ENCODE peak calls at places on chromosomes 5 and 9, in seven cellular contexts. N, B, E, V, W, L and X are unnamed samples.

GRCh38 chr5:160382361-160382760 is 11.9 kb upstream of the C1QTNF2 start:
- DNase-seq in N (no peak), B (no peak), E (no peak), V (no peak), W (no peak), L (no peak), X (no peak)

GRCh38 chr9:125361837-125362531 is 100.4 kb downstream of the GAPVD1 start:
- DNase-seq in N (peak), B (no peak), E (no peak), V (peak), W (no peak), L (no peak), X (no peak)

GRCh38 chr5:159106569-159107282 is 7.0 kb upstream of the EBF1 start:
- DNase-seq in N (peak), B (peak), E (peak), V (peak), W (peak), L (peak), X (no peak)

GRCh38 chr9:27943544-27943943 is 370.3 kb upstream of the C9orf72 start:
- DNase-seq in N (no peak), B (no peak), E (no peak), V (no peak), W (no peak), L (no peak), X (no peak)

GRCh38 chr9:16341176-16341575 is 529.3 kb downstream of the BNC2 start:
- DNase-seq in N (no peak), B (peak), E (no peak), V (peak), W (no peak), L (no peak), X (no peak)

GRCh38 chr9:77846957-77847574 is 184.5 kb downstream of the GNAQ start:
- DNase-seq in N (no peak), B (no peak), E (no peak), V (peak), W (no peak), L (no peak), X (no peak)

GRCh38 chr9:121297414-121297813 is 29.5 kb downstream of the GSN start:
- DNase-seq in N (no peak), B (no peak), E (no peak), V (no peak), W (no peak), L (no peak), X (no peak)

GRCh38 chr5:59620535-59621212 is 272.9 kb downstream of the PDE4D start:
- DNase-seq in N (no peak), B (no peak), E (no peak), V (peak), W (no peak), L (no peak), X (no peak)

GRCh38 chr9:96612105-96612965 is 7.3 kb downstream of the CDC14B start:
- DNase-seq in N (no peak), B (peak), E (peak), V (peak), W (no peak), L (no peak), X (peak)

GRCh38 chr5:33491941-33492340 is 51.2 kb downstream of the TARS1 start:
- DNase-seq in N (no peak), B (no peak), E (no peak), V (no peak), W (no peak), L (no peak), X (no peak)

GRCh38 chr5:138439537-138440225 is 824 bp downstream of the REEP2 start:
- DNase-seq in N (no peak), B (no peak), E (no peak), V (no peak), W (no peak), L (no peak), X (no peak)
- H3K4me3 ChIP-seq in N (peak), B (peak), E (peak), V (peak), W (peak), L (no peak), X (no peak)

GRCh38 chr9:70133253-70134208 is 89.9 kb downstream of the MAMDC2 start:
- DNase-seq in N (no peak), B (peak), E (no peak), V (no peak), W (no peak), L (no peak), X (no peak)

GRCh38 chr9:70136632-70137031 is 93.0 kb downstream of the MAMDC2 start:
- DNase-seq in N (no peak), B (peak), E (no peak), V (peak), W (no peak), L (no peak), X (no peak)

GRCh38 chr9:70137577-70137976 is 93.9 kb downstream of the MAMDC2 start:
- DNase-seq in N (no peak), B (no peak), E (no peak), V (no peak), W (no peak), L (no peak), X (no peak)

GRCh38 chr9:70134360-70134759 is 90.7 kb downstream of the MAMDC2 start:
- DNase-seq in N (no peak), B (no peak), E (no peak), V (no peak), W (no peak), L (no peak), X (no peak)

DNA sequence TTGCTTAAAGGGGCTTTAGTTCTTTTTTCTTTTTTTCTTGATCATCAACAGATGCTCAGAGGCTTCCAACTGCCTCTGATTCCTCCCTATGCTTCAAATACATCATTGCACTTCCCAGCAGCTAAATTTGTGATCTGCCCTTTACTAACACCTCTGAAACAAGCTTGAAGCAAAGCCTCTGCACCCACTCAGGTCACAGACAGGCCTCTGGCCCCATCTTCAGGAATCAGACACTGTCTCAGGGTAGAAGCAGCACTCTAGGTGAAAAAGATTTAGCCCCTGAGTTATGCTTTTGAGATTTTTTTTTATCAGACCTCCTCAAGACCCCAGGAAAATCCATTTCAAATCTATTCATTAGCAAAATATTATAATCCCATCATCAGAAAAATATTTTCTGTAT is 91.5 kb downstream of the MAMDC2 start:
- DNase-seq in N (no peak), B (no peak), E (no peak), V (no peak), W (no peak), L (no peak), X (no peak)
- TF ChIP-seq CTCF in N (no peak), B (peak), E (no peak), V (no peak), W (no peak), L (no peak), X (no peak)

GRCh38 chr9:111903996-111904395 is 7.4 kb downstream of the UGCG start:
- DNase-seq in N (no peak), B (no peak), E (no peak), V (no peak), W (no peak), L (no peak), X (no peak)

GRCh38 chr9:111900081-111900805 is 3.6 kb downstream of the UGCG start:
- DNase-seq in N (no peak), B (no peak), E (no peak), V (peak), W (no peak), L (no peak), X (no peak)

GRCh38 chr9:111898331-111899096 is 1.9 kb downstream of the UGCG start:
- DNase-seq in N (no peak), B (no peak), E (no peak), V (peak), W (no peak), L (no peak), X (no peak)

GRCh38 chr9:111902396-111903147 is 6.0 kb downstream of the UGCG start:
- DNase-seq in N (no peak), B (no peak), E (no peak), V (peak), W (no peak), L (no peak), X (no peak)

DNA sequence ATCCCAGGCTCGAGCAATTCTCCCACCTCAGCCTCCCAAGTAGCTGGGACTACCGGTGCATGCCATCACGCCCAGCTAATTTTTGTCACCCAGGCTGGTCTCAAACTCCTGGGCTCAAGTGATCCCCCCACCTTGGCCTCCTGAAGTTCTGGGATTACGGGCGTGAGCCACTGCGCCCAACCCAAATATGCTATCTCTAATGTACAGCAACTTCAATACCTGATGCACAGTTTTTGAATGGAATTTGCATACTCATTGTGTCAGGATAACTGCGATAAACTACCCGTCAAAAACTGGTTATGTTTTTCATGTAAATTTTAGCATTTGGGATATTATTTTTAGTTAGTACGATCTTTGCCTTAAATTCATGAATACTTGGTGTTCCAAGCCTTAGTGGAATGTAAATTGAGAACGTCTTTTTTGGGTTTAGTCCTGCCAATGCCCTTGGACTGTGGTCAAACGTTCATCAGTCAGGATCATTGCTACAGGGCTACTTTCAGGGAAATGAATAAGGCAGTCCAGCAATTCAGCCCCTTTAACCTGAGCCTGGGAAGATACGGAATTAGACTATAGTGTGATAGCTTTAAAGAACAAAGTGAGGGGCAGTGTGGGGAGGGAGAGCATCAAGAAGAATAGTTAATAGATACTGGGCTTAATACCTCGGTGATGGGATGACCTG is 4.5 kb downstream of the UGCG start:
- DNase-seq in N (no peak), B (no peak), E (no peak), V (no peak), W (no peak), L (no peak), X (no peak)
- H3K4me3 ChIP-seq in N (no peak), B (peak), E (peak), V (peak), W (no peak), L (no peak), X (no peak)

GRCh38 chr9:93456022-93456421 is 2.6 kb upstream of the FAM120AOS start:
- DNase-seq in N (no peak), B (no peak), E (no peak), V (no peak), W (no peak), L (no peak), X (no peak)

GRCh38 chr9:93453047-93453914 is at the start of gene FAM120AOS:
- DNase-seq in N (peak), B (peak), E (peak), V (peak), W (peak), L (peak), X (peak)

GRCh38 chr9:93450817-93451761 is at the start of gene FAM120A:
- DNase-seq in N (peak), B (peak), E (peak), V (peak), W (peak), L (peak), X (no peak)

GRCh38 chr9:93452710-93453046 is 703 bp downstream of the FAM120AOS start:
- DNase-seq in N (no peak), B (peak), E (no peak), V (no peak), W (peak), L (peak), X (no peak)

GRCh38 chr9:93451762-93452709 is 551 bp downstream of the FAM120A start:
- DNase-seq in N (no peak), B (peak), E (peak), V (peak), W (peak), L (peak), X (no peak)
- TF ChIP-seq CTCF in N (no peak), B (no peak), E (no peak), V (no peak), W (peak), L (no peak), X (peak)

GRCh38 chr5:142825378-142826089 is 55.4 kb downstream of the ARHGAP26 start:
- DNase-seq in N (no peak), B (no peak), E (no peak), V (no peak), W (no peak), L (no peak), X (no peak)
- H3K4me3 ChIP-seq in N (peak), B (no peak), E (no peak), V (no peak), W (no peak), L (no peak), X (no peak)

GRCh38 chr9:98549401-98549800 is 159.3 kb downstream of the GABBR2 start:
- DNase-seq in N (no peak), B (no peak), E (no peak), V (no peak), W (no peak), L (no peak), X (no peak)

GRCh38 chr9:98552306-98552705 is 156.4 kb downstream of the GABBR2 start:
- DNase-seq in N (no peak), B (no peak), E (no peak), V (no peak), W (no peak), L (no peak), X (no peak)

GRCh38 chr9:98551511-98552286 is 157.0 kb downstream of the GABBR2 start:
- DNase-seq in N (no peak), B (peak), E (no peak), V (peak), W (no peak), L (no peak), X (no peak)

GRCh38 chr9:98547606-98548005 is 161.1 kb downstream of the GABBR2 start:
- DNase-seq in N (no peak), B (no peak), E (no peak), V (no peak), W (no peak), L (no peak), X (no peak)

DNA sequence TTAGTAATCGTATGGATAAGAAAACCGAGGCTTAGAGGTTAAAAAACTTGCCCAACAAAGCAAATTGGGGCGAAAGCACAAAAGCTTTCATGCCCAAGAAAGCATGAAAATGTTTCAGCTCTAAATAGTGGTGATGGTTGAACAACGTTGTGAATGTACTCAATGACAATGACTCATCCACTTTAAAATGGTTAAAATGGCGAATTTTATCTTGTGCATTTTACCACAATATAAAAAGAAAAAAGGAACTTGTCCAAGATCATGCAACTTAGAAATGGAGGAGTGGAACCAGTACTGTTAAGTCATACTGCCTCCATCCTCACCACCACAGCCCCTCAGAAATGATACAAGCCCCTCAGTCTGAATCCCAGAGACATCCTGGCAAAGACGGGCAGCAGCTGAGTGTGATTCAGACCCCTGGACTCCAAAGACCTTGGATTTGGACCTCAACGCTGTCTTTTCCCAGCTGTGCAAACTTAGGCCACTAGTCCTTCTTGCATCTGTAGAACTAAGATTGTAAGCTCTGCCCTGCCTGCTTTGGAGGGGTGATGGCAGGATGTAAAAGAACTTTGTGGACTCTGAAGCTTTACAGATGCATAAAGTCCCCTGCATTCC is 158.4 kb downstream of the GABBR2 start:
- DNase-seq in N (no peak), B (no peak), E (no peak), V (peak), W (no peak), L (no peak), X (no peak)
- TF ChIP-seq CTCF in N (no peak), B (no peak), E (no peak), V (no peak), W (no peak), L (no peak), X (no peak)

GRCh38 chr5:168591302-168592013 is 12.3 kb upstream of the PANK3 start:
- DNase-seq in N (no peak), B (no peak), E (no peak), V (no peak), W (no peak), L (no peak), X (no peak)
- H3K4me3 ChIP-seq in N (no peak), B (no peak), E (no peak), V (no peak), W (no peak), L (no peak), X (peak)